ENCODE peak calls at places on chromosomes 4 and X, in five cellular contexts. One of them, this sample, is unnamed.
A peak's percentile ranks its signal among the peaks of the same experiment; 100 is the strongest.

GRCh38 chrX:44082829-44083228 is 109.6 kb upstream of the NDP start:
- DNase-seq in HEK293T: no peak
- DNase-seq in IMR-90: no peak
- DNase-seq in K562: no peak
- DNase-seq in GM12878: no peak
- DNase-seq in this sample: no peak

GRCh38 chr4:89539797-89540711 is 232.5 kb upstream of the GPRIN3 start:
- DNase-seq in HEK293T: no peak
- DNase-seq in IMR-90: peak; percentile 21
- DNase-seq in K562: no peak
- DNase-seq in GM12878: no peak
- DNase-seq in this sample: no peak

GRCh38 chr4:182975806-182976205 is 58.6 kb upstream of the DCTD start:
- DNase-seq in HEK293T: no peak
- DNase-seq in IMR-90: peak; percentile 90
- DNase-seq in K562: peak; percentile 75
- DNase-seq in GM12878: peak; percentile 57
- DNase-seq in this sample: peak; percentile 30

GRCh38 chr4:183968502-183968901 is 63.4 kb downstream of the STOX2 start:
- DNase-seq in HEK293T: no peak
- DNase-seq in IMR-90: no peak
- DNase-seq in K562: no peak
- DNase-seq in GM12878: no peak
- DNase-seq in this sample: no peak

GRCh38 chr4:6943012-6943869 is 33.6 kb downstream of the TBC1D14 start:
- DNase-seq in HEK293T: no peak
- DNase-seq in IMR-90: no peak
- DNase-seq in K562: peak; percentile 21
- DNase-seq in GM12878: no peak
- DNase-seq in this sample: no peak

GRCh38 chrX:154398668-154399526 is 720 bp downstream of the RPL10 start:
- DNase-seq in HEK293T: peak; percentile 68
- DNase-seq in IMR-90: peak; percentile 67
- DNase-seq in K562: peak; percentile 92
- DNase-seq in GM12878: no peak
- DNase-seq in this sample: peak; percentile 86

GRCh38 chr4:26082565-26082964 is 168.5 kb downstream of the SMIM20 start:
- DNase-seq in HEK293T: no peak
- DNase-seq in IMR-90: no peak
- DNase-seq in K562: no peak
- DNase-seq in GM12878: no peak
- DNase-seq in this sample: no peak

GRCh38 chrX:49058794-49059193 is at the start of gene CCDC120:
- DNase-seq in HEK293T: no peak
- DNase-seq in IMR-90: no peak
- DNase-seq in K562: no peak
- DNase-seq in GM12878: no peak
- DNase-seq in this sample: no peak

GRCh38 chr4:76696109-76696508 is 201.8 kb downstream of the SOWAHB start:
- DNase-seq in HEK293T: no peak
- DNase-seq in IMR-90: peak; percentile 69
- DNase-seq in K562: no peak
- DNase-seq in GM12878: no peak
- DNase-seq in this sample: no peak

GRCh38 chr4:5928241-5928640 is 35.4 kb upstream of the CRMP1 start:
- DNase-seq in HEK293T: no peak
- DNase-seq in IMR-90: no peak
- DNase-seq in K562: no peak
- DNase-seq in GM12878: no peak
- DNase-seq in this sample: no peak

GRCh38 chr4:7070729-7071511 is 3.1 kb upstream of the GRPEL1 start:
- DNase-seq in HEK293T: peak; percentile 74
- DNase-seq in IMR-90: peak; percentile 54
- DNase-seq in K562: peak; percentile 87
- DNase-seq in GM12878: peak; percentile 45
- DNase-seq in this sample: peak; percentile 56

GRCh38 chrX:68894513-68895338 is 65.9 kb downstream of the EFNB1 start:
- DNase-seq in HEK293T: no peak
- DNase-seq in IMR-90: peak; percentile 18
- DNase-seq in K562: peak; percentile 36
- DNase-seq in GM12878: no peak
- DNase-seq in this sample: no peak

GRCh38 chrX:17944833-17945497 is 83.9 kb upstream of the RAI2 start:
- DNase-seq in HEK293T: peak; percentile 37
- DNase-seq in IMR-90: no peak
- DNase-seq in K562: peak; percentile 40
- DNase-seq in GM12878: no peak
- DNase-seq in this sample: no peak

GRCh38 chr4:78520808-78521226 is 30.8 kb upstream of the ANXA3 start:
- DNase-seq in HEK293T: no peak
- DNase-seq in IMR-90: peak; percentile 15
- DNase-seq in K562: no peak
- DNase-seq in GM12878: no peak
- DNase-seq in this sample: no peak

GRCh38 chrX:3636803-3637202 is 76.6 kb downstream of the PRKX start:
- DNase-seq in HEK293T: no peak
- DNase-seq in IMR-90: no peak
- DNase-seq in K562: no peak
- DNase-seq in GM12878: no peak
- DNase-seq in this sample: no peak

GRCh38 chrX:437636-438390 is 51.1 kb upstream of the PPP2R3B start:
- DNase-seq in HEK293T: no peak
- DNase-seq in IMR-90: no peak
- DNase-seq in K562: no peak
- DNase-seq in GM12878: no peak
- DNase-seq in this sample: no peak

GRCh38 chr4:94448815-94449375 is 2.8 kb upstream of the PDLIM5 start:
- DNase-seq in HEK293T: no peak
- DNase-seq in IMR-90: no peak
- DNase-seq in K562: no peak
- DNase-seq in GM12878: no peak
- DNase-seq in this sample: no peak

GRCh38 chr4:83335691-83336090 is 1.0 kb upstream of the HPSE start:
- DNase-seq in HEK293T: no peak
- DNase-seq in IMR-90: no peak
- DNase-seq in K562: no peak
- DNase-seq in GM12878: no peak
- DNase-seq in this sample: no peak
- TF ChIP-seq BHLHE40 in HEK293T: no peak
- TF ChIP-seq BHLHE40 in IMR-90: no peak
- TF ChIP-seq BHLHE40 in K562: no peak
- TF ChIP-seq BHLHE40 in GM12878: no peak
- TF ChIP-seq BHLHE40 in this sample: no peak

GRCh38 chr4:3875466-3875865 is 109.3 kb downstream of the ADRA2C start:
- DNase-seq in HEK293T: no peak
- DNase-seq in IMR-90: no peak
- DNase-seq in K562: no peak
- DNase-seq in GM12878: no peak
- DNase-seq in this sample: no peak
- TF ChIP-seq BHLHE40 in HEK293T: no peak
- TF ChIP-seq BHLHE40 in IMR-90: no peak
- TF ChIP-seq BHLHE40 in K562: no peak
- TF ChIP-seq BHLHE40 in GM12878: no peak
- TF ChIP-seq BHLHE40 in this sample: no peak

GRCh38 chr4:13378973-13379759 is 105.0 kb downstream of the RAB28 start:
- DNase-seq in HEK293T: no peak
- DNase-seq in IMR-90: no peak
- DNase-seq in K562: no peak
- DNase-seq in GM12878: peak; percentile 24
- DNase-seq in this sample: no peak

GRCh38 chr4:13386405-13387107 is 97.6 kb downstream of the RAB28 start:
- DNase-seq in HEK293T: no peak
- DNase-seq in IMR-90: peak; percentile 21
- DNase-seq in K562: no peak
- DNase-seq in GM12878: peak; percentile 19
- DNase-seq in this sample: no peak

GRCh38 chr4:13384055-13384454 is 100.1 kb downstream of the RAB28 start:
- DNase-seq in HEK293T: no peak
- DNase-seq in IMR-90: no peak
- DNase-seq in K562: no peak
- DNase-seq in GM12878: no peak
- DNase-seq in this sample: no peak
- TF ChIP-seq BHLHE40 in HEK293T: no peak
- TF ChIP-seq BHLHE40 in IMR-90: no peak
- TF ChIP-seq BHLHE40 in K562: no peak
- TF ChIP-seq BHLHE40 in GM12878: no peak
- TF ChIP-seq BHLHE40 in this sample: no peak

GRCh38 chrX:103733017-103733416 is 22.3 kb downstream of the TMEM31 start:
- DNase-seq in HEK293T: no peak
- DNase-seq in IMR-90: no peak
- DNase-seq in K562: no peak
- DNase-seq in GM12878: no peak
- DNase-seq in this sample: no peak
- TF ChIP-seq BHLHE40 in HEK293T: no peak
- TF ChIP-seq BHLHE40 in IMR-90: no peak
- TF ChIP-seq BHLHE40 in K562: no peak
- TF ChIP-seq BHLHE40 in GM12878: no peak
- TF ChIP-seq BHLHE40 in this sample: no peak

GRCh38 chrX:112799425-112799824 is 41.2 kb downstream of the AMOT start:
- DNase-seq in HEK293T: no peak
- DNase-seq in IMR-90: no peak
- DNase-seq in K562: no peak
- DNase-seq in GM12878: no peak
- DNase-seq in this sample: no peak
- TF ChIP-seq BHLHE40 in HEK293T: no peak
- TF ChIP-seq BHLHE40 in IMR-90: no peak
- TF ChIP-seq BHLHE40 in K562: no peak
- TF ChIP-seq BHLHE40 in GM12878: no peak
- TF ChIP-seq BHLHE40 in this sample: no peak

GRCh38 chr4:109816082-109816442 is 500 bp downstream of the GAR1 start:
- DNase-seq in HEK293T: no peak
- DNase-seq in IMR-90: no peak
- DNase-seq in K562: peak; percentile 36
- DNase-seq in GM12878: no peak
- DNase-seq in this sample: no peak
- TF ChIP-seq BHLHE40 in HEK293T: no peak
- TF ChIP-seq BHLHE40 in IMR-90: no peak
- TF ChIP-seq BHLHE40 in K562: no peak
- TF ChIP-seq BHLHE40 in GM12878: no peak
- TF ChIP-seq BHLHE40 in this sample: no peak

DNA sequence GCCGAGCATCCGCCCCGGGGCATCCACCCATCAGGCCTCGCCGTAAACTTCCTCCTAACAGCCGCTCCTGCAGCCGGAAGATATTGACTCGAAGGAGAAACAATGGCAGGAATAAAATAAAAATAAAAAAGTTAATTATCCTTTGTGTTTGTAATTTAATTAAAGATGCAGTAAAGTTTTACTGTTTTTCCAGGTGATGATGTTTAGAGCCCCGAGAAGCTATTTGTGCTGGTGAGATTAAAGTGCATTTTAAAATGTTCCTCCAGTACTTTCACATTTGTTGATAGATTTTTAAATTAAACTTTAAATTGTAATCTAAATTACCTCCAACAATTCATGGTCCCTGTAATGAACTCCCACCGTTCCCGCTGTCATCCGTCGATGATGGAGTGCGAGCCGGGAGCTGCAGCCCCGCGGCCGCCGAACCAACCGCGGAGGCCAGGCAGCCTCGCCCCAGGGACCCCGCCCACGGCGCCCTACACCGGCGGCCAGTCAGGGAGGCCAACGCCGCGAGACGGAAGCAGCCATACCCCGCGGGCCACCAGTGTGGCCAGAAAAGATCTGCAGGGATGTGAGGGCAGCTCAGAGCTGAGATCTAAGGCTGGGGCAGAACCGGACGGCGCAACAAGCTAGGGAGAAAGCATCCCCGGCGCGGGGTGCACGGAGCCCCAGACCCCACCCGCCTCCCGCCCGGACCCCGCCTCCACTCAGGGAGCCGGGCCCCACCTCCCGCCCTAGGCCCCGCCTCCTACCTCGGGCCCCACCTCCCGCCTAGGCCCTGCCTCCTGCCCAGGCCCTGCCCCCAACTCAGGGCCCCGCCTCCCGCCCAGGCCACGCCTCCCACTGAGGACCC is 104.1 kb downstream of the FAM53A start:
- DNase-seq in HEK293T: peak; percentile 97
- DNase-seq in IMR-90: no peak
- DNase-seq in K562: peak; percentile 94
- DNase-seq in GM12878: no peak
- DNase-seq in this sample: peak; percentile 96
- TF ChIP-seq BHLHE40 in HEK293T: no peak
- TF ChIP-seq BHLHE40 in IMR-90: no peak
- TF ChIP-seq BHLHE40 in K562: no peak
- TF ChIP-seq BHLHE40 in GM12878: no peak
- TF ChIP-seq BHLHE40 in this sample: no peak

This sample was measured in A549.